ENCODE peak calls at places on chromosomes 2 and 18, in four cellular contexts. I is RWPE1, C is H9, P is activated B cell treated with CpG ODN at 0.5 μM for 24 hours. A is an unnamed sample.

GRCh38 chr2:145631561-145631960 is 1111.6 kb upstream of the ZEB2 start:
- DNase-seq in I (no peak), C (no peak), P (no peak), A (no peak)

GRCh38 chr18:75170022-75170789 is 38.7 kb downstream of the PTGR3 start:
- DNase-seq in I (no peak), C (no peak), P (no peak), A (no peak)

GRCh38 chr2:238864207-238865014 is 16.5 kb downstream of the TWIST2 start:
- DNase-seq in I (peak; percentile 98), P (no peak), C (peak; percentile 88), A (no peak)

GRCh38 chr2:61371027-61371426 is 99.9 kb downstream of the USP34 start:
- DNase-seq in C (no peak), P (no peak), I (no peak), A (no peak)

GRCh38 chr2:108396845-108397244 is 19.1 kb downstream of the SULT1C4 start:
- DNase-seq in C (peak; percentile 48), P (no peak), I (no peak), A (no peak)

GRCh38 chr2:26435106-26435505 is 33.4 kb downstream of the DRC1 start:
- DNase-seq in I (no peak), P (no peak), C (no peak), A (no peak)

GRCh38 chr2:216916956-216917650 is 57.2 kb upstream of the TNP1 start:
- DNase-seq in P (no peak), C (no peak), I (no peak), A (no peak)

GRCh38 chr2:231361701-231362588 is 33.6 kb upstream of the B3GNT7 start:
- DNase-seq in P (peak; percentile 20), I (no peak), C (no peak), A (no peak)

GRCh38 chr2:5689790-5690189 is 2.4 kb upstream of the SOX11 start:
- DNase-seq in P (no peak), C (no peak), I (no peak), A (no peak)

GRCh38 chr2:62817995-62818713 is 112.6 kb downstream of the EHBP1 start:
- DNase-seq in P (no peak), C (no peak), I (no peak), A (no peak)

GRCh38 chr18:75211721-75212625 is 1.4 kb downstream of the TSHZ1 start:
- DNase-seq in P (no peak), I (no peak), C (peak; percentile 69), A (peak; percentile 67)

GRCh38 chr2:118851650-118852049 is 4.2 kb upstream of the EN1 start:
- DNase-seq in P (no peak), C (peak; percentile 37), I (no peak), A (no peak)

GRCh38 chr2:47069628-47070154 is 85.4 kb downstream of the STPG4 start:
- DNase-seq in P (no peak), C (peak; percentile 95), I (peak; percentile 93), A (peak; percentile 55)

GRCh38 chr2:197862556-197862955 is 58.2 kb downstream of the PLCL1 start:
- DNase-seq in I (no peak), P (no peak), C (no peak), A (no peak)

GRCh38 chr18:63207154-63207790 is 112.3 kb downstream of the BCL2 start:
- DNase-seq in I (no peak), C (no peak), P (no peak), A (no peak)

GRCh38 chr2:141701610-141702009 is 429.2 kb downstream of the LRP1B start:
- DNase-seq in I (no peak), C (no peak), P (no peak), A (no peak)

GRCh38 chr2:218360453-218360852 is 3.8 kb downstream of the CATIP start:
- DNase-seq in I (no peak), P (no peak), C (no peak), A (no peak)

GRCh38 chr2:217289909-217290283 is 430.0 kb upstream of the TNP1 start:
- DNase-seq in I (peak; percentile 37), C (no peak), P (no peak), A (no peak)

GRCh38 chr2:31522742-31523141 is 58.0 kb downstream of the SRD5A2 start:
- DNase-seq in I (no peak), P (no peak), C (no peak), A (no peak)

GRCh38 chr2:112085916-112086669 is 31.0 kb downstream of the TMEM87B start:
- DNase-seq in I (no peak), P (no peak), C (no peak), A (no peak)

GRCh38 chr2:146576301-146576700 is 1268.5 kb upstream of the ACVR2A start:
- DNase-seq in I (no peak), C (no peak), P (no peak), A (no peak)

GRCh38 chr2:136116111-136116812 is 1.7 kb downstream of the CXCR4 start:
- DNase-seq in P (peak; percentile 49), I (no peak), C (no peak), A (no peak)

GRCh38 chr2:64276417-64277095 is 132.3 kb upstream of the PELI1 start:
- DNase-seq in P (no peak), C (peak; percentile 78), I (no peak), A (no peak)

GRCh38 chr2:237624565-237624964 is 2.8 kb upstream of the LRRFIP1 start:
- DNase-seq in P (no peak), C (peak; percentile 19), I (no peak), A (no peak)

DNA sequence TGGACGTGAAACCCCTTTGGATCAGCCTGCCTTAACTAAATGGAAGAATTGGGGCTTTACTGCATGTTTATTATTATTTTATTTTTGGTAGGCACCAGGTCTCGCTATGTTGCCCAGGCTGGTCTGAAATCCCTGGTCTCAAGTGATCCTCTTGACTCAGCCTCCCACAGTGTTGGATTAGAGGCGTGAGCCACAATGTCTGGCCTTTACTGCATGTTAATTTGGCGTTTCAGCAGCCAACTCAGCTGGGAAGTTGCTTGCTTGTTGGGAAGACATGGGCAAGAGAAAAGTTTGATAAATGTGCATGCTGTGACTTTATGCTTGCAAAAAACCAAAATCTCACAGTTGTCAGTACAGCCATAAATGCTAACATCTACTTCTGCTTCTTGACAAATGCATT is 105.1 kb downstream of the FMNL2 start:
- DNase-seq in P (no peak), I (no peak), C (no peak), A (no peak)
- TF ChIP-seq CTCF in P (no peak), I (no peak), C (no peak), A (no peak)

GRCh38 chr2:37926635-37927034 is 1.5 kb downstream of the RMDN2 start:
- DNase-seq in C (no peak), I (no peak), P (no peak), A (no peak)

GRCh38 chr2:37923308-37924055 is 1.6 kb upstream of the RMDN2 start:
- DNase-seq in P (no peak), I (no peak), C (no peak), A (no peak)

GRCh38 chr2:37920570-37920969 is 4.5 kb upstream of the RMDN2 start:
- DNase-seq in C (no peak), P (no peak), I (no peak), A (no peak)

GRCh38 chr2:37928377-37928776 is 3.3 kb downstream of the RMDN2 start:
- DNase-seq in P (no peak), C (no peak), I (no peak), A (no peak)

GRCh38 chr2:37925063-37925897 is at the start of gene RMDN2:
- DNase-seq in P (peak; percentile 86), I (peak; percentile 85), C (peak; percentile 96), A (peak; percentile 91)
- TF ChIP-seq CTCF in P (no peak), I (no peak), C (no peak), A (no peak)

DNA sequence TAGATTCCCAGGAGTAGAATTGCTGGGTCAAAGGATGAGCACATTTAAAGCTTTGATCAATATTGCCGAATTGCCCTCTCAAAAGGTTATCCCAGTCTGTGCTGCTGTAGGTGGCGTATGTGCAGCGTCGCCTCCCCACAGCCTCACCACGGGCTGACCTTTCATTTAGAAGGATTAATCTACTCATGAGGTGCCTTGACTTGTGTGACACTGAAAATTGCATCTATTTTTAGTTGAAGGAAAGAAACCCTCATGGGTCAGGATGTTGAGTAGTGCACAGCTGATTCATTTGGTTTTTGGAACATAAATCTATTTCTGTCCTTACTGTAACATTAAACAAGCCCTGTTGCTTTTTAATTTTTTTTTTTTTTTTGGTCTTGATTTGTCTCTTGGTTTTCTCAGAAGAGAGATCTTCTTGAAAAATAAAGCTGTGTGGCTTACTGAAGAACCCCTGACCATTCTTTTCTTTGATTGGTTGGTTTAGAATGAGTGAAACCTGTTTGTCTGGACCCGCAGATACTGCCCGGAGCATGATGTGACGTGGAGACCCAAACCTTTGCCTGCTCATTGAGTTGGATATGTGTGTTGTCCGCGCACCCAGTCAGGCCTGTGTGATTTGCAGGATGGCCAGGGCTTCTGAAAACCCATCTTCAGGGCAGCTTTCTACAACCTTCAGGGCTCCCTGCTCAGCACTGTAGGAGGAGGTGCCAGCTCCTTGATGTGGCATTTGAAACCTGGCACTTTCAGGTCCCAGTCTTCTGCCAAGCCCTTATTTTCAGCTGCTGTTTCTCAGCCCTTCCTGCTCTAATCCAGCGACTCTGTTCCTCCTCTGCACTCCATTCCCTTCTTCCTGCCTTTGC is 61.0 kb downstream of the LPIN1 start:
- DNase-seq in P (no peak), I (no peak), C (peak; percentile 5), A (no peak)
- TF ChIP-seq CTCF in P (no peak), I (no peak), C (no peak), A (no peak)

DNA sequence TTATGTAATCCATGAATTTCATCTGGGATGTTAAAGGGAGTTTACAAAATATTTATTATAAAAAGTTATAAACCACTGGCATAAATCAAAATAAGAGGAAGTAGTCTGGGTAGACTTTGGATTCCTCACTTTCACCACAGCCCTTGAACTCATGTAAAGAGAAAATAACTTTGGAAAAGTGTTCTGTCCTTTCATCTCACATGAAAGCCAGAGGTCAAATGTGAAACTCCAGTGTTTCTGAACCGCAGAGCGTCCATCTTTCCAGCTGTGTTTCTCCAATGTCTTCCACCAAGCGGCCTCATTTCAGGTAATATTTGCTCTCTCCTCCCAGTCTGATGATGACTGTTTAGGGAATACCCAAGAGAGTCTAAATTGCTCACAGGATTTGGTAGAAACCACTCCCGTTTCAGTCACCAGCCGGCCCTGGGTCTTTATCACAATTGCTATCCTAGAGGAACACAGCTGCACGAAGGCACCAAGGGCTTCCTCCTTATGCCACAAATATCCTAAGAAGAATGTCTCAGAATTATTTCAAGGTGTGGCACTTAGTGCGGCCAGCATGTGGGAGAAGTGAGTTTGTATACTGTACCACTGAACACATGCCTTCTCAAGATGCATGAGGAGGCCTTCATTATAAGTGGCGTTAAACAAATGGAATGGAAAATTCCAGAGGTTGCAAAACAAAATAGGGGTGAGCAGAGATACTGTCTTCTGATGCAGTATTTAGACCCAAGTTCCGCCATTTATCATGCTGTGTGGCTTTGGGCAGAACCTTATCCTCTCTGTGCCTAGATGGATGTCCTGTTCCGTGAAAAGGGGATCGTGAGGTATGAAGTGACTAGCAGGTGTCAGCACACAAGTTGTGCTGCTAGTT is 63.8 kb downstream of the ACTR2 start:
- DNase-seq in P (no peak), I (no peak), C (no peak), A (no peak)
- TF ChIP-seq CTCF in P (no peak), I (no peak), C (no peak), A (no peak)

GRCh38 chr2:175309799-175310198 is 128.3 kb upstream of the ATP5MC3 start:
- DNase-seq in C (peak; percentile 70), P (no peak), I (peak; percentile 23), A (no peak)
- TF ChIP-seq CTCF in C (peak; percentile 60), P (no peak), I (peak; percentile 28), A (no peak)

A was measured in mesothelial cell of epicardium.